ENCODE peak calls at places on chromosome X, in four cellular contexts. J, T, U and N are unnamed samples.

GRCh38 chrX:51336584-51336983 is 4.0 kb downstream of the NUDT10 start:
- DNase-seq in U (no peak), T (peak; percentile 13), J (peak; percentile 27), N (peak; percentile 52)

GRCh38 chrX:42273387-42273786 is 350.0 kb upstream of the CASK start:
- DNase-seq in U (no peak), J (no peak), T (no peak), N (no peak)

GRCh38 chrX:72123471-72124185 is 8.1 kb downstream of the RTL5 start:
- DNase-seq in T (no peak), U (no peak), J (no peak), N (peak; percentile 44)

GRCh38 chrX:29422034-29422433 is 793.3 kb upstream of the MAGEB2 start:
- DNase-seq in U (no peak), J (no peak), T (no peak), N (no peak)

GRCh38 chrX:54076903-54077302 is 32.6 kb upstream of the PHF8 start:
- DNase-seq in T (no peak), J (no peak), U (no peak), N (no peak)

GRCh38 chrX:38754102-38754790 is 47.0 kb upstream of the MID1IP1 start:
- DNase-seq in T (peak; percentile 19), U (peak; percentile 31), J (peak; percentile 65), N (peak; percentile 40)

GRCh38 chrX:77640702-77641101 is 145.3 kb downstream of the ATRX start:
- DNase-seq in J (no peak), U (peak; percentile 24), T (no peak), N (no peak)

GRCh38 chrX:102746134-102746584 is 25.6 kb downstream of the GPRASP3 start:
- DNase-seq in U (no peak), J (no peak), T (no peak), N (no peak)

GRCh38 chrX:50903387-50904027 is 7.0 kb upstream of the BMP15 start:
- DNase-seq in J (peak; percentile 26), T (peak; percentile 10), U (no peak), N (peak; percentile 68)

GRCh38 chrX:30910124-30910860 is 21.2 kb upstream of the TAB3 start:
- DNase-seq in U (no peak), J (peak; percentile 83), T (no peak), N (no peak)

GRCh38 chrX:17415242-17415815 is 40.3 kb downstream of the NHS start:
- DNase-seq in T (no peak), J (no peak), U (no peak), N (no peak)

GRCh38 chrX:3532571-3532970 is 180.9 kb downstream of the PRKX start:
- DNase-seq in J (no peak), T (no peak), U (no peak), N (no peak)

GRCh38 chrX:54786972-54787371 is 11.1 kb downstream of the ITIH6 start:
- DNase-seq in U (no peak), J (no peak), T (no peak), N (no peak)

DNA sequence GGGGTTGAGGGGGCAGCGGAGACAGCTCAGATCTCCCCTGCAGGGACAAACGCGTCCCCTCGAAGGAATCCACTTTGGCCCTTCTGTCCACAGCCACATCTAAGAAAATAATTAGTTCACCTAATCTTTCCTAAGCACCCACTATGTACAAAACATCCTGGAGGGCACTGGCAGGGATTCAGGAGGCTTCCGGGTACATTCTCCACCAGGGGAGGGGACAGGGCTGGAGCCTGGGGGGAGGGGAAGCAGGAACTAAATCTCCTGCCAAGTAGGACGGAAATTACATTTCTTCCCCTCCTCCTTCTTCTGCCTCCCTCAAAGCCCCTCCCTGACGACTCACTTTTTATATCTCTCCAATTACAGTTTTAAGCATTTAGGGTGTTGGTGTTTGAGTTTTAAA is 203.1 kb downstream of the BCOR start:
- DNase-seq in J (no peak), U (no peak), T (no peak), N (no peak)
- TF ChIP-seq FOXK2 in J (no peak), U (no peak), T (no peak), N (no peak)

GRCh38 chrX:18640686-18641085 is 31.2 kb downstream of the RS1 start:
- DNase-seq in U (no peak), J (peak; percentile 1), T (no peak), N (no peak)
- TF ChIP-seq FOXK2 in U (no peak), J (no peak), T (no peak), N (no peak)

GRCh38 chrX:154097597-154098541 is at the start of gene MECP2:
- DNase-seq in T (peak; percentile 79), J (peak; percentile 96), U (peak; percentile 56), N (peak; percentile 97)

GRCh38 chrX:154097003-154097596 is 417 bp downstream of the MECP2 start:
- DNase-seq in U (no peak), T (peak; percentile 58), J (peak; percentile 92), N (peak; percentile 87)

GRCh38 chrX:154094833-154095232 is 2.7 kb downstream of the MECP2 start:
- DNase-seq in J (no peak), T (no peak), U (no peak), N (no peak)

GRCh38 chrX:154096140-154097002 is 1.1 kb downstream of the MECP2 start:
- DNase-seq in U (no peak), T (peak; percentile 12), J (peak; percentile 42), N (no peak)

GRCh38 chrX:154098551-154098950 is 1.0 kb upstream of the MECP2 start:
- DNase-seq in J (no peak), U (no peak), T (no peak), N (no peak)
- TF ChIP-seq FOXK2 in J (no peak), U (no peak), T (no peak), N (no peak)

DNA sequence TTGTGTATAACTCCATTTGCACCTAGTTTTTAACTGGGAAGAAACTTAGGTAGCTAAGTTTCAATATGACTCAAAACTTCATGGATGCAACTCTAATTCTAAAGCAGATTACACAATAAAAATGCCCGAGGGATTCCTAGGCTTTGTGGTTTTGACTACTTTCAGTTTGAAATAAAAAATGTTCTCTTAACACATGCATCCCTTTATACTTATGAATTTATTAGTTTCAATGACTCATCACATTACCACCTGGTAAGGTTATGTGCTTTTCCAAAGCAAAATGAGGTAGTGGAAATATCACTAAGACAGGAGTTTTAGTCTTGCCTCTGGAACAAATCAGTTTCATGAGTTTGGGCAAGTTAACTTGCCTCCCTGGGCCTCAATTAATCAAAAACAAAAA is 125.5 kb downstream of the OPHN1 start:
- DNase-seq in T (no peak), J (no peak), U (no peak), N (no peak)
- TF ChIP-seq FOXK2 in T (no peak), J (no peak), U (no peak), N (no peak)

DNA sequence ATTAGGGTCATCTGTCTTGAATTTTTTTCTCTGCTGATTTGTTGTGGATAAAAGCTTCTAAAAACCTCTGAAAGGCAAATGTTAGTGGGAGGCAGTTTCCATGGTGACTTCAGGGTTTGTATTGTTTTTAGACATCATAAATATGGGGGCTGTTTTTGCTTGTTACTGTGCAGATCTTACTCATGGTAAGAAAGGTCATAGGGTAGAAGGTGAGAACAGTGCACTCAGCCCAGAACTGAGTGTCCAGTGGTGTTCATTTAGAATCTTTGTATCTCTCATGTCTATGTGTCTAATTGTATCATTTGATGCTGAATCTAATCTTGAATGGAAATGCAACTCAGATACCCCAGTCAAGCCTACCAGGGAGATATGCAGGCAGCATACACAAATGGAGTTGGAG is 609.8 kb downstream of the ZNF674 start:
- DNase-seq in T (no peak), U (no peak), J (no peak), N (no peak)
- TF ChIP-seq FOXK2 in T (no peak), U (no peak), J (no peak), N (no peak)

DNA sequence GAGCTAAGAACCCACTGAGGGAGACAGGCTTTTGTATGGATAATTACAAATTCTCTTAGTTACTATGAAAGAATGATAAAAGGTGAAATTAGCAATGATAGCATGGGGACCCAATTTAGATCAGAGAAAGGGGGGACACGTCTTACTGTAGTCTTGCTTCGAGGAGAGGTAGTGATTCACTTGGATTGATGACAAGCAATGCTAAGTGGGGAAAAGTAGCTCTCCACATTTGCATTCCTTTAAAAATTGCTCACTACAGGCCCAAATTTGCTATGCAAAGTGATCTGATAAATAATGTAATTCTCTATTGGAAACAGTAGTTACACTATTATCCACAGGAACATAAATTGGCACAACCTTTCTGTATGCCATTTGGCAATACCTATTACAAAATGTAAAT is 42.5 kb upstream of the MAP3K15 start:
- DNase-seq in J (no peak), T (no peak), U (no peak), N (no peak)
- TF ChIP-seq FOXK2 in J (no peak), T (no peak), U (no peak), N (no peak)

GRCh38 chrX:15321447-15321846 is 6.0 kb upstream of the ASB11 start:
- DNase-seq in J (no peak), U (no peak), T (no peak), N (no peak)
- TF ChIP-seq FOXK2 in J (no peak), U (no peak), T (no peak), N (no peak)